ENCODE peak calls at places on chromosomes 5 and 9, in seven cellular contexts. O is transverse colon, U is IMR-90, V is heart left ventricle, S is spleen, L is ovary, F is upper lobe of left lung. J is an unnamed sample.

GRCh38 chr9:69314547-69314946 is 10.5 kb upstream of the ENTREP1 start:
- DNase-seq in O (no peak), F (no peak), V (no peak), U (no peak), L (no peak), S (no peak), J (no peak)

GRCh38 chr9:121499427-121500164 is at the start of gene GGTA1:
- DNase-seq in L (peak), O (peak), S (peak), F (peak), V (peak), U (peak), J (peak)

GRCh38 chr5:170071748-170072147 is 33.9 kb upstream of the FOXI1 start:
- DNase-seq in U (no peak), O (no peak), V (no peak), F (no peak), L (no peak), S (no peak), J (no peak)

GRCh38 chr9:94726495-94727191 is at the start of gene AOPEP:
- DNase-seq in F (peak), V (peak), S (peak), O (peak), U (peak), L (peak), J (peak)

GRCh38 chr5:172640822-172641358 is at the start of gene NEURL1B:
- DNase-seq in F (peak), S (peak), V (peak), O (peak), U (peak), L (peak), J (no peak)

GRCh38 chr9:83955985-83956287 is 24.1 kb downstream of the HNRNPK start:
- DNase-seq in F (peak), S (no peak), O (no peak), V (no peak), L (no peak), U (no peak), J (no peak)

GRCh38 chr5:10317825-10318682 is 10.4 kb upstream of the CMBL start:
- DNase-seq in L (no peak), U (no peak), O (no peak), S (no peak), V (no peak), F (no peak), J (no peak)

GRCh38 chr9:136093995-136094881 is 851 bp downstream of the NACC2 start:
- DNase-seq in U (peak), F (peak), L (peak), V (peak), S (peak), O (peak), J (no peak)

GRCh38 chr5:140402258-140403074 is 833 bp downstream of the ANKHD1 start:
- DNase-seq in S (no peak), O (peak), F (peak), U (peak), V (peak), L (peak), J (peak)

GRCh38 chr9:115633099-115633498 is 515.1 kb upstream of the TNC start:
- DNase-seq in F (no peak), L (no peak), U (peak), O (no peak), V (no peak), S (no peak), J (no peak)

GRCh38 chr5:137141779-137142178 is 357.3 kb downstream of the SPOCK1 start:
- DNase-seq in U (no peak), L (no peak), O (no peak), V (no peak), F (no peak), S (no peak), J (no peak)

GRCh38 chr9:124212381-124213050 is 45.2 kb upstream of the NEK6 start:
- DNase-seq in S (peak), U (peak), V (no peak), F (no peak), O (no peak), L (no peak), J (peak)

GRCh38 chr5:158701406-158702177 is 398.1 kb downstream of the EBF1 start:
- DNase-seq in S (no peak), O (no peak), U (no peak), F (no peak), V (no peak), L (no peak), J (no peak)

GRCh38 chr9:38089387-38090165 is 20.5 kb upstream of the SHB start:
- DNase-seq in S (peak), U (no peak), L (no peak), V (no peak), F (no peak), O (no peak), J (no peak)

GRCh38 chr5:94241288-94241651 is 377.1 kb downstream of the KIAA0825 start:
- DNase-seq in L (no peak), V (no peak), S (no peak), F (no peak), O (no peak), U (peak), J (no peak)

GRCh38 chr5:171122372-171122771 is 186.7 kb upstream of the TLX3 start:
- DNase-seq in V (no peak), F (no peak), S (no peak), U (no peak), L (no peak), O (no peak), J (no peak)

GRCh38 chr9:68931821-68932220 is 82.1 kb downstream of the PRKACG start:
- DNase-seq in L (no peak), U (no peak), V (no peak), O (no peak), S (no peak), F (no peak), J (no peak)

GRCh38 chr9:84207443-84208032 is 133.0 kb downstream of the SLC28A3 start:
- DNase-seq in V (no peak), L (no peak), F (no peak), U (no peak), O (no peak), S (no peak), J (no peak)

GRCh38 chr9:89006308-89006707 is 15.0 kb downstream of the S1PR3 start:
- DNase-seq in U (no peak), L (no peak), V (no peak), S (no peak), O (no peak), F (no peak), J (no peak)

GRCh38 chr5:147461915-147462314 is 48.0 kb downstream of the DPYSL3 start:
- DNase-seq in F (no peak), O (no peak), U (peak), S (no peak), V (no peak), L (no peak), J (no peak)

GRCh38 chr5:165616550-165617430 is 2111.4 kb downstream of the MAT2B start:
- DNase-seq in F (no peak), V (no peak), U (peak), S (no peak), O (no peak), L (no peak), J (no peak)

GRCh38 chr5:173933901-173934300 is 45.8 kb downstream of the CPEB4 start:
- DNase-seq in F (no peak), O (no peak), L (no peak), S (no peak), U (no peak), V (no peak), J (no peak)

GRCh38 chr9:114001794-114002261 is 76.3 kb downstream of the AMBP start:
- DNase-seq in V (no peak), F (peak), O (no peak), U (no peak), L (peak), S (peak), J (no peak)

GRCh38 chr9:137339606-137340462 is 37.8 kb upstream of the NRARP start:
- DNase-seq in U (peak), S (no peak), F (no peak), L (no peak), V (no peak), O (no peak), J (peak)

GRCh38 chr5:135615581-135616260 is 36.9 kb upstream of the CXCL14 start:
- DNase-seq in L (no peak), S (no peak), F (no peak), V (no peak), O (no peak), U (no peak), J (no peak)

GRCh38 chr9:134390537-134390936 is 64.3 kb downstream of the RXRA start:
- DNase-seq in L (no peak), S (peak), U (no peak), F (no peak), O (no peak), V (no peak), J (no peak)

GRCh38 chr9:115973241-115973640 is 180.3 kb upstream of the PAPPA start:
- DNase-seq in O (no peak), S (no peak), U (peak), L (no peak), V (no peak), F (no peak), J (no peak)

GRCh38 chr5:173755319-173755718 is 132.8 kb upstream of the CPEB4 start:
- DNase-seq in U (no peak), S (no peak), V (no peak), F (no peak), L (no peak), O (no peak), J (no peak)

GRCh38 chr5:17154211-17154996 is 63.0 kb upstream of the BASP1 start:
- DNase-seq in O (no peak), U (peak), L (no peak), F (no peak), S (no peak), V (no peak), J (no peak)

GRCh38 chr5:2020730-2021129 is 138.0 kb upstream of the IRX4 start:
- DNase-seq in U (no peak), S (no peak), L (no peak), V (no peak), O (no peak), F (no peak), J (peak)

GRCh38 chr5:175582697-175583096 is 75.2 kb upstream of the HRH2 start:
- DNase-seq in O (no peak), F (no peak), U (no peak), L (no peak), V (no peak), S (no peak), J (peak)

GRCh38 chr5:125484272-125485002 is 738.0 kb upstream of the ZNF608 start:
- DNase-seq in U (peak), F (peak), S (no peak), O (peak), L (peak), V (peak), J (peak)

GRCh38 chr5:75007537-75007847 is 44.9 kb downstream of the GCNT4 start:
- DNase-seq in S (no peak), V (no peak), F (no peak), O (no peak), L (no peak), U (peak), J (no peak)

GRCh38 chr9:68540712-68541535 is at the start of gene TMEM252:
- DNase-seq in V (no peak), U (no peak), O (peak), S (no peak), F (no peak), L (no peak), J (no peak)

GRCh38 chr5:55176176-55176818 is 3.3 kb upstream of the CDC20B start:
- DNase-seq in O (peak), U (no peak), F (no peak), S (peak), L (peak), V (peak), J (no peak)
- TF ChIP-seq POLR2A in O (no peak), U (no peak), F (no peak), S (no peak), L (no peak), V (no peak), J (no peak)

GRCh38 chr5:96567188-96567587 is 95.0 kb upstream of the CAST start:
- DNase-seq in V (no peak), O (no peak), F (no peak), S (no peak), L (no peak), U (peak), J (no peak)
- H3K4me3 ChIP-seq in V (no peak), O (no peak), F (no peak), S (no peak), L (no peak), U (no peak), J (no peak)

DNA sequence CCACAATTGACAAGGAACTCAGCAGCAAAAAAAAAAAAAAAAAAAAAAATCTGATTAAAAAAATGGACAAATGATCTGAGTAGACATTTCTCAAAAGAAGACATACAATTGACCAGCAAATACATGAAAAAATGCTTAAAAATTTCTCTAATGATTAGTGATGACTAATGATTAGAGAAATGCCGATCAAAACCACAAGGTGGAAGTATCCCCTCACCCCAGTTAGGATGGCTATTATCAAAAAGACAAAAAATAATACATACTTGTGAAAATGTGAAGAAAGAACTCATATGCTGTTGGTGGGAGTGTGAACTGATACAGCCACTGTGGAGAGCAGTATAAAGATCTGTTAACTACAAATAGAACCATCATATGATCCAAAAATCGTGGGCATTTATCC is 245.3 kb downstream of the OSTF1 start:
- DNase-seq in S (no peak), L (no peak), F (no peak), U (no peak), O (no peak), V (no peak), J (no peak)
- TF ChIP-seq CTCF in S (no peak), L (peak), F (peak), U (no peak), O (no peak), V (peak), J (no peak)

DNA sequence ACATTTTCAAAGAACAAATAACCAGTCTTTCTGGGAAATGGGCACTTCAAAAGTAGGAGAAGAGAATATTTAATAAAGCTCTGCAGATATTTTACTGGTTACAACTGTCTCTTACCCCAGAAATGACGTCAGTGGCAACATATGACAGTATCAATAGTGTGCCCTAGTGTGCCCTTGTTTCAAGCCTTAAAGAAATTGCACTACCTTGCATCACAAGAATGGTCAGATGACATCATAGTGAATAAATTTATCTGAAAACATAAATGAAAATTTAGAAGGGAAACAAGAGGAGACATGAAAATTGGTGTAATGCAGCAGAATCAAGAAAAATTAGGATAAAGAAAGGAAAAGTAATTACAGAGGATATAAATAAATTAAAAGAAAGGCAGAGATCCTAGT is 176.7 kb downstream of the GNAQ start:
- DNase-seq in L (no peak), O (no peak), S (no peak), F (no peak), U (no peak), V (no peak), J (no peak)
- TF ChIP-seq POLR2A in L (no peak), O (no peak), S (no peak), F (no peak), U (no peak), V (no peak), J (no peak)

GRCh38 chr5:134575316-134575715 is 49.8 kb downstream of the JADE2 start:
- DNase-seq in L (no peak), S (no peak), F (no peak), O (no peak), U (no peak), V (no peak), J (no peak)

GRCh38 chr5:134576386-134577021 is 51.0 kb downstream of the JADE2 start:
- DNase-seq in L (no peak), S (no peak), V (no peak), F (no peak), O (no peak), U (no peak), J (no peak)

GRCh38 chr5:134577796-134578577 is 52.5 kb downstream of the JADE2 start:
- DNase-seq in V (peak), L (peak), U (peak), F (peak), O (peak), S (peak), J (peak)

GRCh38 chr5:134578578-134579283 is 53.3 kb downstream of the JADE2 start:
- DNase-seq in V (peak), U (no peak), F (no peak), O (no peak), L (no peak), S (peak), J (no peak)

DNA sequence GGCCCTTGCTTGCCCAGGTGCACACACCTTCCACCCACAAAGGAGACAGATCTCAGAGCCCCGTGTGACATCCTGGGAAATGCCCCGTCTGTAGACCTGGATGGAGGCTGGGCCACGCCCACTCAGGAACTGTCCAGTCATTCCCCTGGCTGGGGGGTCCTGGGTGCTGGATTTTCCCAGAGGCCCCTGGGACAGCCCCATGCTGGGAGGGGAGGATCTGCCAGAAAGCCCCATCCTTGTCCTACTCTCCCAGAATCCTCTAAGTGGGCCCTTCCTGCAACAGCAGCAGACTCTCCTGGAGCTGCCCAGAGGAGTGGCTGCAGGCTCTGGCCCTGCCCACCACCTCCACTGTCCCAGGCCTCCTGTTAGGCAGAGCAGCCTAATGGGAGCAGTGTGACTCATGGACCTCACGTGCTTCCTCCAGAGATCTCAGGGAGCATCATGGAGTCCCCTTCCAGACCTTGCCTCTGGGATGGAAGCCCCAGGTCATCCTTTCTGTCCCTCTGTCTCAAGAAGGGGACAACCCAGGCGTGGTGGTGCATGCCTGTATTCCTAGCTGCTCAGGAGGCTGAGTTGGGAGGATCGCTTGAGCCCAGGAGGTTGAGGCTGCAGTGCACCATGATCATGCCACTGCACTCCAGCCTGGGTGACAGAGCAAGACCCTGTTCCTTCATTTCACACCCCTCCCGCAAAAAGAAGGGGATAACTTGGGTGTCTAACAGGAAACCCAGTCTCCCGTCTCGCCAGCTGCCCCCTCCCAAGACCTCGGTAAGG is 51.7 kb downstream of the JADE2 start:
- DNase-seq in S (no peak), F (no peak), U (peak), O (no peak), V (no peak), L (no peak), J (no peak)
- H3K4me3 ChIP-seq in S (no peak), F (no peak), U (no peak), O (no peak), V (no peak), L (no peak), J (no peak)

GRCh38 chr5:78295035-78295961 is 800 bp upstream of the AP3B1 start:
- DNase-seq in S (peak), L (peak), F (peak), V (peak), O (peak), U (no peak), J (peak)

DNA sequence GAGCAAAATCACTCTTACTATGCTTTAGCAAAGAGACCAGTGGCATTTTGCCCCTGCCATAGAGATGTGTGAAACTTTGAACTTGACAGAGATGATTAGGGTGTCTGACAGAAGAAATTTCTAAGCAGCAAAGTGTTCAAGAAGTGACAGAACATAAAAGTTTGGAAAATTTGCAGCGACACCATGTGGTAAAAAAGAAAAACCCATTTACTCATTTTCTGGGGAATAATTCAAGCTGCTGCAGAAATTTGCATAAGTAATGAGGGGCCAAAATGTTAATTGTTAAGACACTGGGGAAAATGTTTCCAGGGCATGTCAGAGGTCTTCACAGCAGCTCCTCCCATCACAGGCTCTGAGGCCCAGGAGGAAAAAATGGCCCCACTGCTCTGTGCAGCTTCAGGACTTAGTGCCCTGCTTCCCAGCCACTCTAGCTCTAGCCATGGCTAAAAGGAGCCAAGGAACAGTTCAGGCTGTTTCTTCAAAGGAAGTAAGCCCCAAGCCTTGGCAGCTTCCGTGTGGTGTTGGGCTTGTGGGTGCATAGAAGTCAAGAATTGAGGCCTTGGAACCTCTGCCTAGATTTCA is 6.1 kb upstream of the AP3B1 start:
- DNase-seq in S (no peak), O (no peak), L (no peak), U (peak), V (no peak), F (no peak), J (no peak)
- TF ChIP-seq CTCF in S (peak), O (no peak), L (no peak), U (peak), V (no peak), F (peak), J (no peak)